ENCODE peak calls at places on chromosomes 5 and 9, in five cellular contexts. One of them, this sample, is unnamed.

GRCh38 chr5:97388794-97389193 is 205.7 kb upstream of the RIOK2 start:
- DNase-seq in activated CD4-positive, alpha-beta memory T cell treated with anti-CD3 and anti-CD28 coated beads for 36 hours: no peak
- DNase-seq in T-helper 9 cell: no peak
- DNase-seq in NCI-H1105 treated with DMSO at 0.1 percent for 48 hours: no peak
- DNase-seq in glutamatergic neuron: no peak
- DNase-seq in this sample: no peak

GRCh38 chr5:153147891-153148623 is 342.4 kb upstream of the GRIA1 start:
- DNase-seq in activated CD4-positive, alpha-beta memory T cell treated with anti-CD3 and anti-CD28 coated beads for 36 hours: no peak
- DNase-seq in T-helper 9 cell: no peak
- DNase-seq in NCI-H1105 treated with DMSO at 0.1 percent for 48 hours: peak
- DNase-seq in glutamatergic neuron: peak
- DNase-seq in this sample: no peak

GRCh38 chr9:95735701-95736100 is 139.8 kb upstream of the ERCC6L2 start:
- DNase-seq in activated CD4-positive, alpha-beta memory T cell treated with anti-CD3 and anti-CD28 coated beads for 36 hours: no peak
- DNase-seq in T-helper 9 cell: no peak
- DNase-seq in NCI-H1105 treated with DMSO at 0.1 percent for 48 hours: no peak
- DNase-seq in glutamatergic neuron: no peak
- DNase-seq in this sample: no peak

GRCh38 chr5:115398726-115399125 is 102.3 kb upstream of the CCDC112 start:
- DNase-seq in activated CD4-positive, alpha-beta memory T cell treated with anti-CD3 and anti-CD28 coated beads for 36 hours: no peak
- DNase-seq in T-helper 9 cell: no peak
- DNase-seq in NCI-H1105 treated with DMSO at 0.1 percent for 48 hours: no peak
- DNase-seq in glutamatergic neuron: no peak
- DNase-seq in this sample: no peak

GRCh38 chr5:93359296-93359957 is 221.6 kb downstream of the NR2F1-AS1 start:
- DNase-seq in activated CD4-positive, alpha-beta memory T cell treated with anti-CD3 and anti-CD28 coated beads for 36 hours: no peak
- DNase-seq in T-helper 9 cell: no peak
- DNase-seq in NCI-H1105 treated with DMSO at 0.1 percent for 48 hours: no peak
- DNase-seq in glutamatergic neuron: no peak
- DNase-seq in this sample: peak

GRCh38 chr5:142717582-142718215 is 31.8 kb upstream of the FGF1 start:
- DNase-seq in activated CD4-positive, alpha-beta memory T cell treated with anti-CD3 and anti-CD28 coated beads for 36 hours: peak
- DNase-seq in T-helper 9 cell: no peak
- DNase-seq in NCI-H1105 treated with DMSO at 0.1 percent for 48 hours: peak
- DNase-seq in glutamatergic neuron: no peak
- DNase-seq in this sample: no peak

GRCh38 chr5:132458651-132459030 is 31.9 kb downstream of the IRF1 start:
- DNase-seq in activated CD4-positive, alpha-beta memory T cell treated with anti-CD3 and anti-CD28 coated beads for 36 hours: peak
- DNase-seq in T-helper 9 cell: no peak
- DNase-seq in NCI-H1105 treated with DMSO at 0.1 percent for 48 hours: no peak
- DNase-seq in glutamatergic neuron: no peak
- DNase-seq in this sample: no peak

GRCh38 chr5:170216262-170216864 is 16.4 kb upstream of the C5orf58 start:
- DNase-seq in activated CD4-positive, alpha-beta memory T cell treated with anti-CD3 and anti-CD28 coated beads for 36 hours: no peak
- DNase-seq in T-helper 9 cell: no peak
- DNase-seq in NCI-H1105 treated with DMSO at 0.1 percent for 48 hours: peak
- DNase-seq in glutamatergic neuron: peak
- DNase-seq in this sample: peak

GRCh38 chr9:133957328-133957727 is 34.8 kb downstream of the VAV2 start:
- DNase-seq in activated CD4-positive, alpha-beta memory T cell treated with anti-CD3 and anti-CD28 coated beads for 36 hours: no peak
- DNase-seq in T-helper 9 cell: no peak
- DNase-seq in NCI-H1105 treated with DMSO at 0.1 percent for 48 hours: no peak
- DNase-seq in glutamatergic neuron: no peak
- DNase-seq in this sample: no peak

GRCh38 chr9:115133649-115134048 is 15.7 kb upstream of the TNC start:
- DNase-seq in activated CD4-positive, alpha-beta memory T cell treated with anti-CD3 and anti-CD28 coated beads for 36 hours: no peak
- DNase-seq in T-helper 9 cell: no peak
- DNase-seq in NCI-H1105 treated with DMSO at 0.1 percent for 48 hours: no peak
- DNase-seq in glutamatergic neuron: no peak
- DNase-seq in this sample: no peak

GRCh38 chr9:104334549-104334948 is 169.5 kb upstream of the OR13F1 start:
- DNase-seq in activated CD4-positive, alpha-beta memory T cell treated with anti-CD3 and anti-CD28 coated beads for 36 hours: no peak
- DNase-seq in T-helper 9 cell: no peak
- DNase-seq in NCI-H1105 treated with DMSO at 0.1 percent for 48 hours: no peak
- DNase-seq in glutamatergic neuron: no peak
- DNase-seq in this sample: no peak

GRCh38 chr5:113230711-113231652 is 203.8 kb downstream of the TSSK1B start:
- DNase-seq in activated CD4-positive, alpha-beta memory T cell treated with anti-CD3 and anti-CD28 coated beads for 36 hours: no peak
- DNase-seq in T-helper 9 cell: no peak
- DNase-seq in NCI-H1105 treated with DMSO at 0.1 percent for 48 hours: no peak
- DNase-seq in glutamatergic neuron: no peak
- DNase-seq in this sample: no peak

GRCh38 chr5:157744055-157745011 is 821 bp downstream of the LSM11 start:
- DNase-seq in activated CD4-positive, alpha-beta memory T cell treated with anti-CD3 and anti-CD28 coated beads for 36 hours: peak
- DNase-seq in T-helper 9 cell: peak
- DNase-seq in NCI-H1105 treated with DMSO at 0.1 percent for 48 hours: no peak
- DNase-seq in glutamatergic neuron: peak
- DNase-seq in this sample: no peak

GRCh38 chr9:130264414-130265350 is 878 bp upstream of the HMCN2 start:
- DNase-seq in activated CD4-positive, alpha-beta memory T cell treated with anti-CD3 and anti-CD28 coated beads for 36 hours: no peak
- DNase-seq in T-helper 9 cell: no peak
- DNase-seq in NCI-H1105 treated with DMSO at 0.1 percent for 48 hours: no peak
- DNase-seq in glutamatergic neuron: no peak
- DNase-seq in this sample: no peak

GRCh38 chr9:97852001-97852398 is 1.0 kb upstream of the FOXE1 start:
- DNase-seq in activated CD4-positive, alpha-beta memory T cell treated with anti-CD3 and anti-CD28 coated beads for 36 hours: no peak
- DNase-seq in T-helper 9 cell: no peak
- DNase-seq in NCI-H1105 treated with DMSO at 0.1 percent for 48 hours: no peak
- DNase-seq in glutamatergic neuron: no peak
- DNase-seq in this sample: no peak

GRCh38 chr9:136890661-136891060 is 4.3 kb downstream of the TRAF2 start:
- DNase-seq in activated CD4-positive, alpha-beta memory T cell treated with anti-CD3 and anti-CD28 coated beads for 36 hours: no peak
- DNase-seq in T-helper 9 cell: no peak
- DNase-seq in NCI-H1105 treated with DMSO at 0.1 percent for 48 hours: no peak
- DNase-seq in glutamatergic neuron: no peak
- DNase-seq in this sample: no peak

GRCh38 chr5:39151731-39152130 is 67.6 kb downstream of the FYB1 start:
- DNase-seq in activated CD4-positive, alpha-beta memory T cell treated with anti-CD3 and anti-CD28 coated beads for 36 hours: no peak
- DNase-seq in T-helper 9 cell: no peak
- DNase-seq in NCI-H1105 treated with DMSO at 0.1 percent for 48 hours: no peak
- DNase-seq in glutamatergic neuron: no peak
- DNase-seq in this sample: no peak

This sample was measured in SK-N-MC.